ENCODE peak calls at places on chromosomes 2 and 18, in five cellular contexts. T, N, U, C and A are unnamed samples.
A peak's percentile ranks its signal among the peaks of the same experiment; 100 is the strongest.

GRCh38 chr2:188481474-188481873 is 189.8 kb downstream of the GULP1 start:
- DNase-seq in N (peak; percentile 54), C (no peak), T (no peak), U (no peak), A (no peak)

GRCh38 chr2:68620762-68621161 is 22.6 kb upstream of the PROKR1 start:
- DNase-seq in T (no peak), C (no peak), U (peak; percentile 9), N (no peak), A (no peak)

GRCh38 chr18:13191779-13192178 is 26.8 kb upstream of the LDLRAD4 start:
- DNase-seq in C (peak; percentile 40), U (peak; percentile 18), T (peak; percentile 73), N (no peak), A (no peak)

GRCh38 chr2:132559326-132559725 is 110.7 kb downstream of the LYPD1 start:
- DNase-seq in U (no peak), C (no peak), N (no peak), T (no peak), A (no peak)

GRCh38 chr18:75034937-75035336 is 174.0 kb downstream of the PTGR3 start:
- DNase-seq in U (no peak), T (no peak), C (no peak), N (no peak), A (no peak)

GRCh38 chr2:238697193-238698191 is 150.4 kb upstream of the TWIST2 start:
- DNase-seq in U (no peak), T (no peak), N (no peak), C (no peak), A (no peak)

GRCh38 chr2:238866656-238867277 is 18.9 kb downstream of the TWIST2 start:
- DNase-seq in U (no peak), N (no peak), C (no peak), T (peak; percentile 49), A (peak; percentile 53)

GRCh38 chr2:10544252-10544651 is 96.1 kb upstream of the ODC1 start:
- DNase-seq in N (no peak), U (no peak), C (no peak), T (peak; percentile 37), A (no peak)

GRCh38 chr18:8705280-8705940 is at the start of gene MTCL1:
- DNase-seq in T (peak; percentile 81), U (peak; percentile 45), N (no peak), C (peak; percentile 69), A (peak; percentile 70)

GRCh38 chr2:127082974-127083373 is 24.0 kb downstream of the BIN1 start:
- DNase-seq in C (no peak), U (peak; percentile 59), N (peak; percentile 35), T (no peak), A (no peak)

GRCh38 chr2:151478011-151478410 is 68.3 kb downstream of the RIF1 start:
- DNase-seq in U (peak; percentile 9), C (no peak), N (peak; percentile 72), T (no peak), A (no peak)

GRCh38 chr2:239025951-239026461 is 178.1 kb downstream of the TWIST2 start:
- DNase-seq in U (no peak), N (no peak), C (no peak), T (no peak), A (no peak)

GRCh38 chr2:208265371-208265806 is 666 bp upstream of the PIKFYVE start:
- DNase-seq in T (peak; percentile 74), N (peak; percentile 53), C (peak; percentile 28), U (peak; percentile 61), A (no peak)

GRCh38 chr2:6835467-6835866 is 30.2 kb downstream of the CMPK2 start:
- DNase-seq in N (no peak), U (peak; percentile 45), T (no peak), C (no peak), A (no peak)

GRCh38 chr2:43934567-43934966 is 61.2 kb downstream of the LRPPRC start:
- DNase-seq in U (peak; percentile 16), N (peak; percentile 19), T (no peak), C (no peak), A (no peak)

GRCh38 chr18:41121116-41121826 is 833.8 kb upstream of the PIK3C3 start:
- DNase-seq in U (peak; percentile 81), N (peak; percentile 84), T (no peak), C (no peak), A (no peak)

GRCh38 chr18:10099539-10100140 is 185.8 kb downstream of the VAPA start:
- DNase-seq in T (no peak), C (no peak), U (no peak), N (peak; percentile 27), A (no peak)

GRCh38 chr2:188693111-188693510 is 281.1 kb upstream of the COL3A1 start:
- DNase-seq in N (no peak), T (peak; percentile 52), C (no peak), U (no peak), A (peak; percentile 60)

GRCh38 chr18:24063121-24063731 is 48.7 kb downstream of the TTC39C start:
- DNase-seq in N (peak; percentile 78), C (no peak), U (peak; percentile 16), T (no peak), A (no peak)

GRCh38 chr2:226791056-226791486 is 8.5 kb downstream of the IRS1 start:
- DNase-seq in U (peak; percentile 72), N (peak; percentile 71), C (peak; percentile 58), T (peak; percentile 83), A (no peak)

GRCh38 chr2:121902616-121903015 is 147.2 kb downstream of the TSN start:
- DNase-seq in N (no peak), T (no peak), C (no peak), U (no peak), A (no peak)
- H3K4me3 ChIP-seq in N (no peak overlapping the region), T (no peak overlapping the region), C (no peak overlapping the region), U (peak overlapping the region; percentile 42), A (no peak overlapping the region)

GRCh38 chr2:210224660-210225460 is at the start of gene ACADL:
- DNase-seq in N (no peak), U (peak; percentile 2), T (peak; percentile 87), C (peak; percentile 70), A (peak; percentile 87)
- H3K4me3 ChIP-seq in N (peak within 1 kb of the TSS; percentile 26), U (peak within 1 kb of the TSS; percentile 51), T (peak within 1 kb of the TSS; percentile 86), C (peak within 1 kb of the TSS; percentile 56), A (peak within 1 kb of the TSS; percentile 69)

GRCh38 chr18:3218817-3219216 is 951 bp downstream of the MYOM1 start:
- DNase-seq in U (no peak), T (no peak), C (peak; percentile 40), N (no peak), A (no peak)
- H3K4me3 ChIP-seq in U (no peak overlapping the region), T (peak overlapping the region; percentile 43), C (peak overlapping the region; percentile 56), N (no peak overlapping the region), A (no peak overlapping the region)

DNA sequence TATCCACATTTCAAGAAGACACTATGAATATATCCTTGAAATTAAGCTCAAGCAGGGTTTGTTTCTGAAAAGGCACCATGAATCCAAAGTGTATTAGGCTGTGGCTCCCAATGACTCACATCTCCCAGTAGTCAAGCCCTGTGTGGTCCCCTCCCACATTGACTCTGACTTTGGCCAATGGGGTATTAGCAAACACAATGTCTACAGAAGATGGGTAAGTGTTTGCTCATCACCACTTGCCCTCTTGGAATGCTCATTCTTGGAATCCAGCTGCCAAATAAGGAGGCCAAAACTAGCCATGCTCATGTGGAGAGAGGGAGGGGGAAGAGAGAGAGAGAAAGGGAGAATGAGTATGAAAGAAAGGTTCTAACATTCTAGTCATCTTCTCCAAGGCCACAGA is 490.0 kb downstream of the TXNL1 start:
- DNase-seq in T (no peak), N (peak; percentile 97), U (peak; percentile 35), C (no peak), A (no peak)
- H3K4me3 ChIP-seq in T (no peak overlapping the region), N (no peak overlapping the region), U (no peak overlapping the region), C (no peak overlapping the region), A (no peak overlapping the region)

DNA sequence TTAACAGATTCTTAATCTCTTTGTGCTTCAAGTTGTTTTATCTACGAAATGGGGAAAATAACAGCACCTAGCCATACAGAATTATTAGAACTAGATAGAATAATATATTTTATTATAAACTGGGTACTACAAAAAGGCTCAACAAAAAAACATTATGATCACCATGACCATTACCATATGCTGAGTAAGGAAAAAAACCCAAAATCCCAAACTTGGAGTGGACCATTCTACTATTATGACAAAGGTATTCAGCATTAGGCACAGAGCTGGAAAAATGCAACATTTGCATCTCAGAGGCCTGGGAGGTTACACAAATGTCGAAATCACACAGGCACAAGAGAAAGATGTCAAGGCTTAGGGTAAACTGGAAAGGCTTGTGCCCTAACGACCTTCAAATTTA is 162.8 kb downstream of the SRBD1 start:
- DNase-seq in T (no peak), N (no peak), C (no peak), U (no peak), A (no peak)
- H3K4me3 ChIP-seq in T (no peak overlapping the region), N (no peak overlapping the region), C (no peak overlapping the region), U (no peak overlapping the region), A (no peak overlapping the region)

GRCh38 chr2:64327129-64327509 is 126.8 kb upstream of the LGALSL start:
- DNase-seq in T (no peak), C (no peak), N (no peak), U (no peak), A (no peak)
- H3K4me3 ChIP-seq in T (no peak overlapping the region), C (no peak overlapping the region), N (no peak overlapping the region), U (no peak overlapping the region), A (no peak overlapping the region)

DNA sequence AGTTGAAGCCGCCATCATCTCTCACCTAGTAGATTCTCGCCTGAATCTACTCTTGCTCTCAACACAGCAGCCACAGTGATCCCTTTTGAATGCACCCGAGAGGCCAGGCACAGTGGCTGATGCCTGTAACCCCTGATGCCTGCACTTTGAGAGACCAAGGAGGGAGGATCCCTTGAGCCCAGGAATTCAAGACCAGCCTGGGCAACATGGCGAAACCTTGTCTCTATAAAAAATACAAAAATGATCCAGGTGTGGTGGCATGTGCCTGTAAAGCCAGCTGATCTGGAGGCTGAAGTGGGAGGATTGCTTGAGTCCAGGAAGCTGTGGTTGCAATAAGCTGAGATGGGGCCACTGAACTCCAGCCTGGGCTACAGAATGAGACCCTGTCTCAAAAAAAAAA is 60.3 kb upstream of the EML4 start:
- DNase-seq in C (no peak), U (no peak), T (peak; percentile 24), N (no peak), A (no peak)
- H3K4me3 ChIP-seq in C (no peak overlapping the region), U (no peak overlapping the region), T (no peak overlapping the region), N (no peak overlapping the region), A (no peak overlapping the region)

GRCh38 chr2:229714080-229714735 is at the start of gene DNER:
- DNase-seq in N (no peak), C (peak; percentile 63), U (no peak), T (peak; percentile 89), A (no peak)

GRCh38 chr2:229714736-229715541 is 584 bp upstream of the DNER start:
- DNase-seq in U (peak; percentile 72), N (peak; percentile 55), T (peak; percentile 95), C (peak; percentile 87), A (no peak)

GRCh38 chr2:229712125-229712524 is 2.2 kb downstream of the DNER start:
- DNase-seq in T (no peak), C (no peak), U (peak; percentile 17), N (peak; percentile 23), A (no peak)

GRCh38 chr2:229715895-229716507 is 1.6 kb upstream of the DNER start:
- DNase-seq in C (peak; percentile 3), N (no peak), T (peak; percentile 79), U (peak; percentile 27), A (no peak)

GRCh38 chr2:229713371-229714079 is 830 bp downstream of the DNER start:
- DNase-seq in C (peak; percentile 41), U (no peak), T (peak; percentile 85), N (no peak), A (no peak)
- H3K4me3 ChIP-seq in C (peak overlapping the region; percentile 38), U (peak overlapping the region; percentile 31), T (peak overlapping the region; percentile 70), N (peak overlapping the region; percentile 38), A (peak overlapping the region; percentile 42)

GRCh38 chr18:22695674-22696073 is 237.5 kb upstream of the RBBP8 start:
- DNase-seq in U (no peak), C (no peak), N (no peak), T (no peak), A (no peak)
- H3K4me3 ChIP-seq in U (no peak overlapping the region), C (no peak overlapping the region), N (no peak overlapping the region), T (no peak overlapping the region), A (no peak overlapping the region)